ENCODE peak calls at places on chromosomes 16 and 17, in nine cellular contexts. One of them, this sample, is unnamed. For H3K4me1, the result is how much of the 10 kb centered on the place peaks cover.

GRCh38 chr17:64107517-64108235 is 22.3 kb downstream of the ERN1 start:
- DNase-seq in left ventricle myocardium inferior: no peak
- DNase-seq in PC-9: no peak
- DNase-seq in IMR-90: no peak
- DNase-seq in right lobe of liver: peak
- DNase-seq in psoas muscle: no peak
- DNase-seq in body of pancreas: peak
- DNase-seq in tibial nerve: no peak
- DNase-seq in tibial artery: no peak
- DNase-seq in this sample: no peak

GRCh38 chr17:3865166-3865565 is 19.1 kb upstream of the NCBP3 start:
- DNase-seq in left ventricle myocardium inferior: no peak
- DNase-seq in PC-9: no peak
- DNase-seq in IMR-90: no peak
- DNase-seq in right lobe of liver: no peak
- DNase-seq in psoas muscle: peak
- DNase-seq in body of pancreas: no peak
- DNase-seq in tibial nerve: no peak
- DNase-seq in tibial artery: no peak
- DNase-seq in this sample: peak

GRCh38 chr17:72219824-72220473 is 99.1 kb downstream of the SOX9 start:
- DNase-seq in left ventricle myocardium inferior: no peak
- DNase-seq in PC-9: no peak
- DNase-seq in IMR-90: no peak
- DNase-seq in right lobe of liver: no peak
- DNase-seq in psoas muscle: no peak
- DNase-seq in body of pancreas: no peak
- DNase-seq in tibial nerve: no peak
- DNase-seq in tibial artery: no peak
- DNase-seq in this sample: no peak

GRCh38 chr16:12869681-12870427 is 31.5 kb upstream of the SHISA9 start:
- DNase-seq in left ventricle myocardium inferior: no peak
- DNase-seq in PC-9: no peak
- DNase-seq in IMR-90: no peak
- DNase-seq in right lobe of liver: no peak
- DNase-seq in psoas muscle: no peak
- DNase-seq in body of pancreas: no peak
- DNase-seq in tibial nerve: no peak
- DNase-seq in tibial artery: no peak
- DNase-seq in this sample: no peak

GRCh38 chr17:80692931-80693467 is 148.4 kb downstream of the RPTOR start:
- DNase-seq in left ventricle myocardium inferior: no peak
- DNase-seq in PC-9: no peak
- DNase-seq in IMR-90: no peak
- DNase-seq in right lobe of liver: no peak
- DNase-seq in psoas muscle: no peak
- DNase-seq in body of pancreas: no peak
- DNase-seq in tibial nerve: no peak
- DNase-seq in tibial artery: no peak
- DNase-seq in this sample: no peak

GRCh38 chr17:38898812-38899348 is 26.5 kb upstream of the LASP1NB start:
- DNase-seq in left ventricle myocardium inferior: no peak
- DNase-seq in PC-9: no peak
- DNase-seq in IMR-90: no peak
- DNase-seq in right lobe of liver: no peak
- DNase-seq in psoas muscle: peak
- DNase-seq in body of pancreas: no peak
- DNase-seq in tibial nerve: no peak
- DNase-seq in tibial artery: no peak
- DNase-seq in this sample: no peak

GRCh38 chr17:48178327-48178726 is 70.8 kb downstream of the SNX11 start:
- DNase-seq in left ventricle myocardium inferior: no peak
- DNase-seq in PC-9: no peak
- DNase-seq in IMR-90: no peak
- DNase-seq in right lobe of liver: no peak
- DNase-seq in psoas muscle: no peak
- DNase-seq in body of pancreas: no peak
- DNase-seq in tibial nerve: no peak
- DNase-seq in tibial artery: no peak
- DNase-seq in this sample: no peak

GRCh38 chr17:50059759-50060273 is 3.9 kb downstream of the ITGA3 start:
- DNase-seq in left ventricle myocardium inferior: no peak
- DNase-seq in PC-9: peak
- DNase-seq in IMR-90: peak
- DNase-seq in right lobe of liver: no peak
- DNase-seq in psoas muscle: no peak
- DNase-seq in body of pancreas: no peak
- DNase-seq in tibial nerve: no peak
- DNase-seq in tibial artery: peak
- DNase-seq in this sample: no peak

GRCh38 chr17:44398692-44399691 is 9.5 kb upstream of the ITGA2B start:
- DNase-seq in left ventricle myocardium inferior: no peak
- DNase-seq in PC-9: no peak
- DNase-seq in IMR-90: peak
- DNase-seq in right lobe of liver: no peak
- DNase-seq in psoas muscle: no peak
- DNase-seq in body of pancreas: no peak
- DNase-seq in tibial nerve: no peak
- DNase-seq in tibial artery: no peak
- DNase-seq in this sample: no peak

GRCh38 chr17:80938556-80938955 is 53.1 kb upstream of the CHMP6 start:
- DNase-seq in left ventricle myocardium inferior: no peak
- DNase-seq in PC-9: no peak
- DNase-seq in IMR-90: no peak
- DNase-seq in right lobe of liver: no peak
- DNase-seq in psoas muscle: no peak
- DNase-seq in body of pancreas: no peak
- DNase-seq in tibial nerve: no peak
- DNase-seq in tibial artery: peak
- DNase-seq in this sample: no peak

GRCh38 chr16:56675685-56676210 is 6.1 kb downstream of the MT1H start:
- DNase-seq in left ventricle myocardium inferior: no peak
- DNase-seq in PC-9: no peak
- DNase-seq in IMR-90: no peak
- DNase-seq in right lobe of liver: no peak
- DNase-seq in psoas muscle: no peak
- DNase-seq in body of pancreas: no peak
- DNase-seq in tibial nerve: no peak
- DNase-seq in tibial artery: no peak
- DNase-seq in this sample: no peak

GRCh38 chr17:77470800-77471733 is 330.3 kb downstream of the SEC14L1 start:
- DNase-seq in left ventricle myocardium inferior: peak
- DNase-seq in PC-9: peak
- DNase-seq in IMR-90: peak
- DNase-seq in right lobe of liver: no peak
- DNase-seq in psoas muscle: no peak
- DNase-seq in body of pancreas: no peak
- DNase-seq in tibial nerve: peak
- DNase-seq in tibial artery: no peak
- DNase-seq in this sample: peak
- H3K4me3 ChIP-seq in left ventricle myocardium inferior: peak
- H3K4me3 ChIP-seq in PC-9: no peak
- H3K4me3 ChIP-seq in IMR-90: no peak
- H3K4me3 ChIP-seq in right lobe of liver: no peak
- H3K4me3 ChIP-seq in psoas muscle: no peak
- H3K4me3 ChIP-seq in body of pancreas: no peak
- H3K4me3 ChIP-seq in tibial nerve: no peak
- H3K4me3 ChIP-seq in tibial artery: no peak
- H3K4me3 ChIP-seq in this sample: peak

GRCh38 chr17:75875940-75876189 is 2.5 kb downstream of the TRIM47 start:
- DNase-seq in left ventricle myocardium inferior: no peak
- DNase-seq in PC-9: peak
- DNase-seq in IMR-90: no peak
- DNase-seq in right lobe of liver: no peak
- DNase-seq in psoas muscle: no peak
- DNase-seq in body of pancreas: no peak
- DNase-seq in tibial nerve: no peak
- DNase-seq in tibial artery: peak
- DNase-seq in this sample: no peak

GRCh38 chr17:75876938-75877751 is 1.2 kb downstream of the TRIM47 start:
- DNase-seq in left ventricle myocardium inferior: peak
- DNase-seq in PC-9: peak
- DNase-seq in IMR-90: peak
- DNase-seq in right lobe of liver: peak
- DNase-seq in psoas muscle: peak
- DNase-seq in body of pancreas: peak
- DNase-seq in tibial nerve: peak
- DNase-seq in tibial artery: peak
- DNase-seq in this sample: peak

GRCh38 chr17:75876190-75876937 is 2.0 kb downstream of the TRIM47 start:
- DNase-seq in left ventricle myocardium inferior: peak
- DNase-seq in PC-9: no peak
- DNase-seq in IMR-90: no peak
- DNase-seq in right lobe of liver: peak
- DNase-seq in psoas muscle: peak
- DNase-seq in body of pancreas: peak
- DNase-seq in tibial nerve: no peak
- DNase-seq in tibial artery: peak
- DNase-seq in this sample: no peak

GRCh38 chr17:75877752-75878173 is 618 bp downstream of the TRIM47 start:
- DNase-seq in left ventricle myocardium inferior: peak
- DNase-seq in PC-9: peak
- DNase-seq in IMR-90: peak
- DNase-seq in right lobe of liver: peak
- DNase-seq in psoas muscle: peak
- DNase-seq in body of pancreas: peak
- DNase-seq in tibial nerve: peak
- DNase-seq in tibial artery: peak
- DNase-seq in this sample: peak

GRCh38 chr17:75878174-75878998 is at the start of gene TRIM47:
- DNase-seq in left ventricle myocardium inferior: peak
- DNase-seq in PC-9: peak
- DNase-seq in IMR-90: peak
- DNase-seq in right lobe of liver: peak
- DNase-seq in psoas muscle: peak
- DNase-seq in body of pancreas: peak
- DNase-seq in tibial nerve: peak
- DNase-seq in tibial artery: peak
- DNase-seq in this sample: no peak
- TF ChIP-seq CTCF in left ventricle myocardium inferior: peak
- TF ChIP-seq CTCF in PC-9: no peak
- TF ChIP-seq CTCF in IMR-90: peak
- TF ChIP-seq CTCF in right lobe of liver: no peak
- TF ChIP-seq CTCF in psoas muscle: no peak
- TF ChIP-seq CTCF in body of pancreas: no peak
- TF ChIP-seq CTCF in tibial nerve: no peak
- TF ChIP-seq CTCF in tibial artery: peak
- TF ChIP-seq CTCF in this sample: no peak

DNA sequence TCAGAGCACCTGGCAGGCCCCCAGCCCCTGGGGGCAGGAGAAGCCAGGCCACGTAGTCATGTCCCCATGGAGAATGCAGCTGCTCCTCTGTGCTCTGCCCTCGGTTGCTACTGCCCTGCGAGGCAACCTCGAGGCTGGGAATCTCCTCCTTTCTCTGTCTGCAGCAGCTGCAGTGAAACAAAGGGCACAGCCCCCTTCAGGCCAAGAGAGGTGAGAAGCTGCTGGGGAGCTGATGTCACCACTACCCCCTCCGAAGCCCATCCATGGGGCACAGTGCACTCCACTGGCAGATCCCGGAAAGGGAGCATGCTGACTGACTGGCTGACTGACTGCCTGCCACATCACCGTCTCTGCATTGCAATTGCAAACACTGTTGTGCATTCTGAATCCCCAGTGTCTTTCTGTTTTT is 103.7 kb downstream of the GRIN2A start:
- DNase-seq in left ventricle myocardium inferior: no peak
- DNase-seq in PC-9: no peak
- DNase-seq in IMR-90: no peak
- DNase-seq in right lobe of liver: no peak
- DNase-seq in psoas muscle: no peak
- DNase-seq in body of pancreas: no peak
- DNase-seq in tibial nerve: no peak
- DNase-seq in tibial artery: no peak
- DNase-seq in this sample: no peak
- H3K4me1 ChIP-seq in left ventricle myocardium inferior: under half
- H3K4me1 ChIP-seq in PC-9: under half
- H3K4me1 ChIP-seq in IMR-90: under half
- H3K4me1 ChIP-seq in right lobe of liver: under half
- H3K4me1 ChIP-seq in psoas muscle: under half
- H3K4me1 ChIP-seq in body of pancreas: under half
- H3K4me1 ChIP-seq in tibial nerve: under half
- H3K4me1 ChIP-seq in tibial artery: under half
- H3K4me1 ChIP-seq in this sample: under half

GRCh38 chr17:52419256-52419655 is 260.7 kb upstream of the CA10 start:
- DNase-seq in left ventricle myocardium inferior: no peak
- DNase-seq in PC-9: no peak
- DNase-seq in IMR-90: no peak
- DNase-seq in right lobe of liver: peak
- DNase-seq in psoas muscle: no peak
- DNase-seq in body of pancreas: peak
- DNase-seq in tibial nerve: no peak
- DNase-seq in tibial artery: no peak
- DNase-seq in this sample: peak
- H3K4me3 ChIP-seq in left ventricle myocardium inferior: no peak
- H3K4me3 ChIP-seq in PC-9: no peak
- H3K4me3 ChIP-seq in IMR-90: no peak
- H3K4me3 ChIP-seq in right lobe of liver: no peak
- H3K4me3 ChIP-seq in psoas muscle: no peak
- H3K4me3 ChIP-seq in body of pancreas: no peak
- H3K4me3 ChIP-seq in tibial nerve: no peak
- H3K4me3 ChIP-seq in tibial artery: no peak
- H3K4me3 ChIP-seq in this sample: no peak